ENCODE peak calls at places on chromosomes 7 and 10, in eight cellular contexts. E, C, S, W, V, L, Z and M are unnamed samples.

GRCh38 chr10:62244088-62244487 is 24.6 kb downstream of the RTKN2 start:
- DNase-seq in E (no peak), C (no peak), V (no peak), L (no peak), Z (no peak), S (no peak), W (no peak), M (no peak)

GRCh38 chr10:122388287-122388997 is 13.9 kb downstream of the PLEKHA1 start:
- DNase-seq in L (no peak), W (no peak), V (no peak), S (no peak), C (no peak), E (no peak), Z (no peak), M (no peak)

GRCh38 chr10:6292741-6293151 is 90.0 kb downstream of the PFKFB3 start:
- DNase-seq in V (no peak), W (no peak), L (no peak), C (no peak), Z (no peak), S (no peak), E (no peak), M (no peak)

GRCh38 chr10:100528123-100528884 is 1.4 kb downstream of the NDUFB8 start:
- DNase-seq in V (no peak), Z (peak; percentile 34), L (no peak), S (no peak), W (no peak), E (no peak), C (no peak), M (no peak)

GRCh38 chr7:147547252-147547897 is 1043.2 kb upstream of the C7orf33 start:
- DNase-seq in E (peak; percentile 41), S (peak; percentile 61), V (no peak), C (no peak), L (no peak), Z (peak; percentile 31), W (no peak), M (no peak)

GRCh38 chr10:112261281-112261822 is 21.8 kb upstream of the TECTB start:
- DNase-seq in W (no peak), S (no peak), Z (no peak), E (no peak), L (no peak), C (no peak), V (no peak), M (no peak)

GRCh38 chr7:52107355-52107754 is 790.7 kb upstream of the COBL start:
- DNase-seq in C (no peak), E (no peak), S (no peak), W (no peak), V (no peak), L (no peak), Z (no peak), M (no peak)

GRCh38 chr7:128128401-128128800 is 97.2 kb upstream of the LRRC4 start:
- DNase-seq in L (no peak), S (no peak), W (no peak), Z (no peak), V (no peak), C (no peak), E (no peak), M (no peak)

GRCh38 chr10:14670551-14671240 is 104.0 kb downstream of the FAM107B start:
- DNase-seq in S (no peak), Z (no peak), C (no peak), L (peak; percentile 45), W (no peak), E (no peak), V (no peak), M (no peak)

GRCh38 chr7:74092321-74092963 is 8.8 kb downstream of the LIMK1 start:
- DNase-seq in V (no peak), E (peak; percentile 81), S (peak; percentile 34), Z (no peak), L (no peak), C (no peak), W (no peak), M (no peak)

GRCh38 chr7:107597582-107597916 is 17.5 kb downstream of the BCAP29 start:
- DNase-seq in V (no peak), E (no peak), S (no peak), W (no peak), C (no peak), Z (no peak), L (no peak), M (no peak)

GRCh38 chr10:61939575-61940301 is 38.2 kb downstream of the ARID5B start:
- DNase-seq in S (no peak), V (no peak), Z (peak; percentile 62), E (no peak), L (no peak), W (no peak), C (no peak), M (no peak)

GRCh38 chr10:14386202-14386593 is 55.5 kb upstream of the FRMD4A start:
- DNase-seq in V (no peak), E (no peak), Z (peak; percentile 59), C (no peak), W (no peak), S (no peak), L (no peak), M (no peak)

GRCh38 chr7:79982151-79982770 is 152.4 kb upstream of the GNAI1 start:
- DNase-seq in L (no peak), Z (peak; percentile 9), W (no peak), V (no peak), C (no peak), E (no peak), S (no peak), M (no peak)

GRCh38 chr7:28144266-28144665 is 36.3 kb downstream of the JAZF1 start:
- DNase-seq in Z (no peak), V (no peak), C (no peak), W (no peak), L (no peak), E (peak; percentile 61), S (peak; percentile 64), M (no peak)

GRCh38 chr7:16811555-16811954 is 6.8 kb upstream of the AGR2 start:
- DNase-seq in V (no peak), W (no peak), Z (peak; percentile 21), E (no peak), L (no peak), C (no peak), S (no peak), M (no peak)

GRCh38 chr7:151808296-151809155 is 68.4 kb downstream of the PRKAG2 start:
- DNase-seq in C (no peak), E (peak; percentile 75), V (peak; percentile 78), W (no peak), L (no peak), Z (peak; percentile 91), S (no peak), M (no peak)

GRCh38 chr7:98266840-98267239 is 14.6 kb upstream of the BRI3 start:
- DNase-seq in Z (peak; percentile 53), C (no peak), L (no peak), V (no peak), E (no peak), S (no peak), W (no peak), M (no peak)

GRCh38 chr7:774161-775109 is 47.4 kb upstream of the PRKAR1B start:
- DNase-seq in W (no peak), E (no peak), S (peak; percentile 82), V (peak; percentile 89), Z (no peak), L (peak; percentile 46), C (peak; percentile 21), M (peak; percentile 18)